ENCODE peak calls at places on chromosome 6, in eight cellular contexts. One of them, this sample, is unnamed.

GRCh38 chr6:116386581-116387299 is 16.0 kb downstream of the DSE start:
- DNase-seq in tibial nerve: no peak
- DNase-seq in HCT116: peak
- DNase-seq in ascending aorta: no peak
- DNase-seq in thoracic aorta: no peak
- DNase-seq in AG04450: no peak
- DNase-seq in colonic mucosa: no peak
- DNase-seq in endodermal cell: no peak
- DNase-seq in this sample: no peak

GRCh38 chr6:39056681-39057080 is 8.1 kb downstream of the GLP1R start:
- DNase-seq in tibial nerve: no peak
- DNase-seq in HCT116: no peak
- DNase-seq in ascending aorta: no peak
- DNase-seq in thoracic aorta: no peak
- DNase-seq in AG04450: no peak
- DNase-seq in colonic mucosa: no peak
- DNase-seq in endodermal cell: no peak
- DNase-seq in this sample: no peak

GRCh38 chr6:128204621-128205020 is 303.8 kb upstream of the THEMIS start:
- DNase-seq in tibial nerve: no peak
- DNase-seq in HCT116: no peak
- DNase-seq in ascending aorta: no peak
- DNase-seq in thoracic aorta: no peak
- DNase-seq in AG04450: no peak
- DNase-seq in colonic mucosa: no peak
- DNase-seq in endodermal cell: no peak
- DNase-seq in this sample: no peak

GRCh38 chr6:104322849-104323248 is 536.9 kb downstream of the HACE1 start:
- DNase-seq in tibial nerve: no peak
- DNase-seq in HCT116: no peak
- DNase-seq in ascending aorta: no peak
- DNase-seq in thoracic aorta: no peak
- DNase-seq in AG04450: no peak
- DNase-seq in colonic mucosa: no peak
- DNase-seq in endodermal cell: no peak
- DNase-seq in this sample: no peak

GRCh38 chr6:33540768-33541167 is 39.3 kb downstream of the BAK1 start:
- DNase-seq in tibial nerve: no peak
- DNase-seq in HCT116: no peak
- DNase-seq in ascending aorta: no peak
- DNase-seq in thoracic aorta: no peak
- DNase-seq in AG04450: no peak
- DNase-seq in colonic mucosa: no peak
- DNase-seq in endodermal cell: no peak
- DNase-seq in this sample: no peak

GRCh38 chr6:16741112-16742016 is 19.9 kb downstream of the ATXN1 start:
- DNase-seq in tibial nerve: no peak
- DNase-seq in HCT116: no peak
- DNase-seq in ascending aorta: no peak
- DNase-seq in thoracic aorta: no peak
- DNase-seq in AG04450: peak
- DNase-seq in colonic mucosa: no peak
- DNase-seq in endodermal cell: no peak
- DNase-seq in this sample: no peak

GRCh38 chr6:140230282-140230681 is 855.8 kb upstream of the CITED2 start:
- DNase-seq in tibial nerve: no peak
- DNase-seq in HCT116: no peak
- DNase-seq in ascending aorta: no peak
- DNase-seq in thoracic aorta: no peak
- DNase-seq in AG04450: no peak
- DNase-seq in colonic mucosa: peak
- DNase-seq in endodermal cell: no peak
- DNase-seq in this sample: no peak

GRCh38 chr6:53811082-53811481 is 16.3 kb downstream of the LRRC1 start:
- DNase-seq in tibial nerve: no peak
- DNase-seq in HCT116: peak
- DNase-seq in ascending aorta: no peak
- DNase-seq in thoracic aorta: no peak
- DNase-seq in AG04450: no peak
- DNase-seq in colonic mucosa: peak
- DNase-seq in endodermal cell: peak
- DNase-seq in this sample: no peak

GRCh38 chr6:6614096-6614964 is 25.8 kb downstream of the LY86 start:
- DNase-seq in tibial nerve: no peak
- DNase-seq in HCT116: no peak
- DNase-seq in ascending aorta: no peak
- DNase-seq in thoracic aorta: no peak
- DNase-seq in AG04450: no peak
- DNase-seq in colonic mucosa: no peak
- DNase-seq in endodermal cell: no peak
- DNase-seq in this sample: no peak

GRCh38 chr6:135586844-135587243 is 89.3 kb upstream of the AHI1 start:
- DNase-seq in tibial nerve: no peak
- DNase-seq in HCT116: no peak
- DNase-seq in ascending aorta: no peak
- DNase-seq in thoracic aorta: no peak
- DNase-seq in AG04450: no peak
- DNase-seq in colonic mucosa: no peak
- DNase-seq in endodermal cell: no peak
- DNase-seq in this sample: no peak

GRCh38 chr6:155154158-155154830 is 109.5 kb upstream of the CLDN20 start:
- DNase-seq in tibial nerve: no peak
- DNase-seq in HCT116: no peak
- DNase-seq in ascending aorta: no peak
- DNase-seq in thoracic aorta: no peak
- DNase-seq in AG04450: peak
- DNase-seq in colonic mucosa: peak
- DNase-seq in endodermal cell: no peak
- DNase-seq in this sample: no peak

GRCh38 chr6:6131492-6132109 is 124.9 kb upstream of the NRN1 start:
- DNase-seq in tibial nerve: no peak
- DNase-seq in HCT116: peak
- DNase-seq in ascending aorta: no peak
- DNase-seq in thoracic aorta: no peak
- DNase-seq in AG04450: no peak
- DNase-seq in colonic mucosa: no peak
- DNase-seq in endodermal cell: peak
- DNase-seq in this sample: no peak

GRCh38 chr6:16684896-16685554 is 76.2 kb downstream of the ATXN1 start:
- DNase-seq in tibial nerve: no peak
- DNase-seq in HCT116: peak
- DNase-seq in ascending aorta: no peak
- DNase-seq in thoracic aorta: no peak
- DNase-seq in AG04450: no peak
- DNase-seq in colonic mucosa: no peak
- DNase-seq in endodermal cell: no peak
- DNase-seq in this sample: no peak

GRCh38 chr6:41652876-41653641 is 14.8 kb downstream of the MDFI start:
- DNase-seq in tibial nerve: no peak
- DNase-seq in HCT116: no peak
- DNase-seq in ascending aorta: no peak
- DNase-seq in thoracic aorta: no peak
- DNase-seq in AG04450: no peak
- DNase-seq in colonic mucosa: no peak
- DNase-seq in endodermal cell: peak
- DNase-seq in this sample: no peak

GRCh38 chr6:35590622-35591066 is 77.9 kb upstream of the TULP1 start:
- DNase-seq in tibial nerve: peak
- DNase-seq in HCT116: no peak
- DNase-seq in ascending aorta: peak
- DNase-seq in thoracic aorta: no peak
- DNase-seq in AG04450: no peak
- DNase-seq in colonic mucosa: no peak
- DNase-seq in endodermal cell: no peak
- DNase-seq in this sample: no peak

GRCh38 chr6:125859691-125860210 is 69.0 kb downstream of the NCOA7 start:
- DNase-seq in tibial nerve: no peak
- DNase-seq in HCT116: no peak
- DNase-seq in ascending aorta: no peak
- DNase-seq in thoracic aorta: no peak
- DNase-seq in AG04450: no peak
- DNase-seq in colonic mucosa: no peak
- DNase-seq in endodermal cell: no peak
- DNase-seq in this sample: no peak

GRCh38 chr6:128487746-128488145 is 32.7 kb downstream of the PTPRK start:
- DNase-seq in tibial nerve: no peak
- DNase-seq in HCT116: no peak
- DNase-seq in ascending aorta: no peak
- DNase-seq in thoracic aorta: no peak
- DNase-seq in AG04450: no peak
- DNase-seq in colonic mucosa: no peak
- DNase-seq in endodermal cell: no peak
- DNase-seq in this sample: no peak

GRCh38 chr6:81762132-81762531 is 9.7 kb upstream of the TENT5A start:
- DNase-seq in tibial nerve: no peak
- DNase-seq in HCT116: no peak
- DNase-seq in ascending aorta: no peak
- DNase-seq in thoracic aorta: no peak
- DNase-seq in AG04450: no peak
- DNase-seq in colonic mucosa: no peak
- DNase-seq in endodermal cell: no peak
- DNase-seq in this sample: no peak
- H3K27ac ChIP-seq in tibial nerve: no peak
- H3K27ac ChIP-seq in HCT116: no peak
- H3K27ac ChIP-seq in ascending aorta: no peak
- H3K27ac ChIP-seq in thoracic aorta: no peak
- H3K27ac ChIP-seq in AG04450: no peak
- H3K27ac ChIP-seq in colonic mucosa: no peak
- H3K27ac ChIP-seq in endodermal cell: no peak
- H3K27ac ChIP-seq in this sample: no peak

GRCh38 chr6:157832250-157832967 is 9.4 kb downstream of the SNX9 start:
- DNase-seq in tibial nerve: no peak
- DNase-seq in HCT116: no peak
- DNase-seq in ascending aorta: no peak
- DNase-seq in thoracic aorta: no peak
- DNase-seq in AG04450: no peak
- DNase-seq in colonic mucosa: no peak
- DNase-seq in endodermal cell: no peak
- DNase-seq in this sample: no peak

GRCh38 chr6:157830354-157831017 is 7.4 kb downstream of the SNX9 start:
- DNase-seq in tibial nerve: no peak
- DNase-seq in HCT116: no peak
- DNase-seq in ascending aorta: no peak
- DNase-seq in thoracic aorta: no peak
- DNase-seq in AG04450: no peak
- DNase-seq in colonic mucosa: no peak
- DNase-seq in endodermal cell: no peak
- DNase-seq in this sample: no peak

GRCh38 chr6:157834549-157834948 is 11.5 kb downstream of the SNX9 start:
- DNase-seq in tibial nerve: no peak
- DNase-seq in HCT116: no peak
- DNase-seq in ascending aorta: no peak
- DNase-seq in thoracic aorta: no peak
- DNase-seq in AG04450: no peak
- DNase-seq in colonic mucosa: no peak
- DNase-seq in endodermal cell: no peak
- DNase-seq in this sample: no peak

GRCh38 chr6:157831018-157831369 is 7.9 kb downstream of the SNX9 start:
- DNase-seq in tibial nerve: no peak
- DNase-seq in HCT116: no peak
- DNase-seq in ascending aorta: no peak
- DNase-seq in thoracic aorta: no peak
- DNase-seq in AG04450: no peak
- DNase-seq in colonic mucosa: no peak
- DNase-seq in endodermal cell: no peak
- DNase-seq in this sample: no peak

GRCh38 chr6:157831424-157832249 is 8.6 kb downstream of the SNX9 start:
- DNase-seq in tibial nerve: no peak
- DNase-seq in HCT116: no peak
- DNase-seq in ascending aorta: no peak
- DNase-seq in thoracic aorta: no peak
- DNase-seq in AG04450: no peak
- DNase-seq in colonic mucosa: no peak
- DNase-seq in endodermal cell: peak
- DNase-seq in this sample: no peak
- H3K27ac ChIP-seq in tibial nerve: no peak
- H3K27ac ChIP-seq in HCT116: peak
- H3K27ac ChIP-seq in ascending aorta: no peak
- H3K27ac ChIP-seq in thoracic aorta: no peak
- H3K27ac ChIP-seq in AG04450: peak
- H3K27ac ChIP-seq in colonic mucosa: no peak
- H3K27ac ChIP-seq in endodermal cell: peak
- H3K27ac ChIP-seq in this sample: peak

DNA sequence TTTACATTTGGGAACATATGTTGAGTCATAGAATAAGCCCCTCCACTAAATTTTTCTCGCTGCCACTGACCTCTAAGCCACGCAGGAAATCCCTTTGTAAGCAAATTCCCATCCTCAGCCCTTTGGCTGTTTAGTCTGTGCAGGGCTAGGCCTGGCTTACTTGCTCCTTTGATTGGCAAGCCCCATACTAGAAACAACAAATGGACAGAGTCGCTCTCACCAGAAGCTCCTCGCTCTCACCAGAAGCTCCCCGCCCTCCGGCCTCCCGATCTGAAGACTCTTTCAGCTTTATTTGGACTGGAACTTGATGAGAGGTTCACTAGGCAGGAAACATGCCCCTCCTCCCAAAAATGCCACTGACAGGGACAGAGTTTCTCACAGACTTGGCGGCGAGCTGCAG is 149.2 kb upstream of the EXOC2 start:
- DNase-seq in tibial nerve: no peak
- DNase-seq in HCT116: no peak
- DNase-seq in ascending aorta: no peak
- DNase-seq in thoracic aorta: no peak
- DNase-seq in AG04450: no peak
- DNase-seq in colonic mucosa: no peak
- DNase-seq in endodermal cell: no peak
- DNase-seq in this sample: no peak
- H3K27ac ChIP-seq in tibial nerve: no peak
- H3K27ac ChIP-seq in HCT116: no peak
- H3K27ac ChIP-seq in ascending aorta: no peak
- H3K27ac ChIP-seq in thoracic aorta: no peak
- H3K27ac ChIP-seq in AG04450: no peak
- H3K27ac ChIP-seq in colonic mucosa: no peak
- H3K27ac ChIP-seq in endodermal cell: no peak
- H3K27ac ChIP-seq in this sample: no peak

GRCh38 chr6:52361347-52361944 is 505 bp upstream of the PAQR8 start:
- DNase-seq in tibial nerve: peak
- DNase-seq in HCT116: no peak
- DNase-seq in ascending aorta: peak
- DNase-seq in thoracic aorta: no peak
- DNase-seq in AG04450: no peak
- DNase-seq in colonic mucosa: peak
- DNase-seq in endodermal cell: peak
- DNase-seq in this sample: no peak
- H3K27ac ChIP-seq in tibial nerve: peak
- H3K27ac ChIP-seq in HCT116: no peak
- H3K27ac ChIP-seq in ascending aorta: peak
- H3K27ac ChIP-seq in thoracic aorta: peak
- H3K27ac ChIP-seq in AG04450: peak
- H3K27ac ChIP-seq in colonic mucosa: peak
- H3K27ac ChIP-seq in endodermal cell: no peak
- H3K27ac ChIP-seq in this sample: peak

DNA sequence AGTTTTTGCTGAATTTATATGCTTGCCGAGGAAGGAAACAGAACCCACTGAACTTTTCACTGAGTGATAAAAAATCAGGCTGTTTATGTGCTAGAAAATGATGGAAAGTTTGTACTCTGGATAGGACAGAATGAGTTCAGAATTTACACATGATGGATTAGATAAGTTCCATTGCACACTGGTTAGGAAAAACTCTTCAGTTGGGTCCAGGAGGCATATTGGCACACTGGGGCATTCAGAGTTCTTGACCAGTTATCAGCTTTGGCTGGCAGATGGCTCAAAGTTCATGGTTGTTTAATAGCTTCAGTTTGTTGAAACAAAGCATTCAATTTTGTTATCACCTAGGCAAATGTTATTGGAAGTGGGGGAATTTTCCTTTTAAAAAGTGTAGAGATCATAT is 613.3 kb upstream of the SYNCRIP start:
- DNase-seq in tibial nerve: no peak
- DNase-seq in HCT116: no peak
- DNase-seq in ascending aorta: no peak
- DNase-seq in thoracic aorta: no peak
- DNase-seq in AG04450: no peak
- DNase-seq in colonic mucosa: no peak
- DNase-seq in endodermal cell: no peak
- DNase-seq in this sample: no peak
- H3K27ac ChIP-seq in tibial nerve: no peak
- H3K27ac ChIP-seq in HCT116: no peak
- H3K27ac ChIP-seq in ascending aorta: no peak
- H3K27ac ChIP-seq in thoracic aorta: no peak
- H3K27ac ChIP-seq in AG04450: no peak
- H3K27ac ChIP-seq in colonic mucosa: no peak
- H3K27ac ChIP-seq in endodermal cell: no peak
- H3K27ac ChIP-seq in this sample: no peak

This sample was measured in caudate nucleus.